ENCODE peak calls at places on chromosomes 13 and 19, in four cellular contexts. T is ascending aorta, V is neuronal stem cell, J is HCT116. S is an unnamed sample.
A peak's percentile ranks its signal among the peaks of the same experiment; 100 is the strongest.

GRCh38 chr13:113124211-113125025 is 1.8 kb downstream of the F10 start:
- DNase-seq in T (peak; percentile 57), V (no peak), J (no peak), S (no peak)

GRCh38 chr13:88153353-88153752 is 482.2 kb downstream of the SLITRK5 start:
- DNase-seq in T (no peak), V (no peak), J (no peak), S (no peak)

GRCh38 chr13:111031531-111031961 is 83.6 kb upstream of the ARHGEF7 start:
- DNase-seq in T (no peak), V (no peak), J (no peak), S (no peak)

GRCh38 chr19:36688058-36688457 is 646 bp downstream of the ZNF567 start:
- DNase-seq in T (no peak), V (no peak), J (no peak), S (no peak)

GRCh38 chr13:23865065-23865464 is 24.1 kb downstream of the MIPEP start:
- DNase-seq in T (no peak), V (no peak), J (no peak), S (no peak)

GRCh38 chr13:24626449-24626848 is 53.8 kb upstream of the ATP12A start:
- DNase-seq in T (no peak), V (no peak), J (no peak), S (no peak)

GRCh38 chr13:46544811-46545210 is 8.2 kb upstream of the LRCH1 start:
- DNase-seq in T (no peak), V (no peak), J (no peak), S (no peak)

GRCh38 chr13:109568273-109568900 is 218.0 kb downstream of the IRS2 start:
- DNase-seq in T (no peak), V (no peak), J (no peak), S (no peak)

GRCh38 chr13:107811233-107811632 is 404.1 kb downstream of the LIG4 start:
- DNase-seq in T (no peak), V (no peak), J (no peak), S (no peak)

DNA sequence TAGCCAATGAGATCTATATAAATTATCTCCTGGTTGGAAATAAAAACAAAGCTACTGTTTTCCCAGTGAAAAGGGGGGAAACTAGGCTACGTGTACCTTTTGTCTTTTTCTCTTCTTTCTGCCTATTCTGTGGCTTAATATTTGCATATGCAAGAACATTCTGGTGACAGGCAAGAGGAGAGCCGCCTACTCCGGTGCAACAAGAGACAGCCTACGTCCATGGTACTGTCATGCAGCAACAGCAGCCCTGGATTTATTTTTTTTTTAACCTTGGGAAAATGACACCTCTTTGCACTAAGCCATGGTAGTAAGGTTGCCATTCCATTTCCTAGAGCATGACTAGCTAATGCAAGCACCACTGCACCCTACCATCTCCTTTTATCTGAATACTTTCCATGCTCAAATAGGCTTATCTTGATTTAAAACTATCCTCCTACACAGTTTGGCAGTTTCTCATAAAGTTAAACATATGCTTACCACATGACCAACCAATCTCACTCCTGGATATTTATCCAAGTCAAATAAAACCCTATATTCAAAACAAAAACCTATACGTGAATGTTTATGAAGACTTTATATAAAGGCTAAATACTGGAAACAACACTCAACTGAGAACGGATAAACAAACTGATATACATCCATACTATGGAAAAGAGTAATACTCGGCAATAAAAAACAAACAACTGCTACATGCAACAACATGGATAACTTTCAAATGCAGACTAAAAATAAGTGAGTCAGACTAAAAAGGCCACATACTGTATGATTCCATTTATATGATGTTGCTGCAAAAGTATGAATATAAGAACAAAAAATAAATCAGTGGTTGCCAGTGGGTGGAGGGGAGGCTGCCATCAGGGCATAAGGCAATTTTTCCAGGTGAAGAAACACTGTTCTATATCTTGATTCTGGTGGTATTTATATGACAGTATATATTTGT is 17.3 kb downstream of the NUFIP1 start:
- DNase-seq in T (no peak), V (no peak), J (no peak), S (peak; percentile 24)
- H3K4me3 ChIP-seq in T (no peak overlapping the region), V (no peak overlapping the region), J (no peak overlapping the region), S (no peak overlapping the region)

DNA sequence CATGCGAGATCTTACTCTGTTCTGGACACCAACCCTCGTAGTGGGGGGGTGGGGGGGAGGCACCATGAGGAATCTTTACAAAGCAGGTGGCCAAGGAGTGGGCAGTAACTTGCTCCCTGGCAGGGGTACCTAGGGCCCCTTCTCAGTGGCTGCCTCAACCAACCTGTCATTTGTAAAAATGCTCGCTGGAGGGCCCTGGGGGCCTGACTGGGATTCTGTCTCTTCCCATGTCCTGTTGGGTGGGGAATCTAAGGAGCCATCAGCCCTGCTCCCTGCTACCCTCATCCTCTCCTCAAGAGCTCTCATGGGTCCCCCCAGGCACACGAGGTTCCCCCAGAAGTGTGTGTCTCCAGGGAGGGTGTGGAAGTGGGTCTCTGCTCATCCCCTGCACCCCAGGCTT is 1.5 kb downstream of the KCNN1 start:
- DNase-seq in T (no peak), V (no peak), J (no peak), S (no peak)
- H3K4me1 ChIP-seq in T (no peaks in the 10 kb centered on the region), V (peaks cover 13% of the 10 kb centered on the region), J (peaks cover 10% of the 10 kb centered on the region), S (no peaks in the 10 kb centered on the region)

GRCh38 chr13:96898212-96898611 is 96.1 kb downstream of the OXGR1 start:
- DNase-seq in T (peak; percentile 65), V (no peak), J (no peak), S (no peak)

GRCh38 chr13:96898855-96899254 is 95.4 kb downstream of the OXGR1 start:
- DNase-seq in T (no peak), V (peak; percentile 14), J (no peak), S (no peak)

GRCh38 chr13:96899946-96900345 is 94.3 kb downstream of the OXGR1 start:
- DNase-seq in T (no peak), V (no peak), J (no peak), S (no peak)

GRCh38 chr13:96903085-96903484 is 91.2 kb downstream of the OXGR1 start:
- DNase-seq in T (no peak), V (no peak), J (no peak), S (no peak)

GRCh38 chr13:96900992-96901391 is 93.3 kb downstream of the OXGR1 start:
- DNase-seq in T (no peak), V (no peak), J (no peak), S (no peak)
- H3K27me3 ChIP-seq in T (peaks cover 3% of the 10 kb centered on the region), V (no peaks in the 10 kb centered on the region), J (peaks cover 26% of the 10 kb centered on the region), S (no peaks in the 10 kb centered on the region)

GRCh38 chr19:39246951-39247669 is 1.5 kb downstream of the IFNL4 start:
- DNase-seq in T (no peak), V (no peak), J (no peak), S (no peak)
- H3K4me3 ChIP-seq in T (peak overlapping the region; percentile 7), V (no peak overlapping the region), J (no peak overlapping the region), S (no peak overlapping the region)

GRCh38 chr19:2330632-2331284 is 2.3 kb downstream of the SPPL2B start:
- DNase-seq in T (no peak), V (no peak), J (no peak), S (no peak)
- H3K4me1 ChIP-seq in T (peaks cover 34% of the 10 kb centered on the region), V (peaks cover 17% of the 10 kb centered on the region), J (peaks cover 28% of the 10 kb centered on the region), S (peaks cover 11% of the 10 kb centered on the region)

GRCh38 chr19:5495792-5496191 is 40.6 kb downstream of the ZNRF4 start:
- DNase-seq in T (no peak), V (no peak), J (no peak), S (no peak)

GRCh38 chr19:5498817-5499535 is 43.8 kb downstream of the ZNRF4 start:
- DNase-seq in T (no peak), V (peak; percentile 89), J (no peak), S (no peak)

GRCh38 chr19:5492813-5493409 is 37.7 kb downstream of the ZNRF4 start:
- DNase-seq in T (no peak), V (peak; percentile 95), J (no peak), S (no peak)

GRCh38 chr19:5494780-5495179 is 39.6 kb downstream of the ZNRF4 start:
- DNase-seq in T (no peak), V (no peak), J (no peak), S (no peak)

GRCh38 chr19:5497297-5497696 is 42.1 kb downstream of the ZNRF4 start:
- DNase-seq in T (no peak), V (no peak), J (no peak), S (no peak)
- H3K27me3 ChIP-seq in T (no peaks in the 10 kb centered on the region), V (peaks cover 2% of the 10 kb centered on the region), J (no peaks in the 10 kb centered on the region), S (no peaks in the 10 kb centered on the region)

GRCh38 chr19:50722248-50723013 is 733 bp upstream of the CLEC11A start:
- DNase-seq in T (no peak), V (no peak), J (no peak), S (no peak)

GRCh38 chr19:50724522-50725217 is 1.5 kb downstream of the CLEC11A start:
- DNase-seq in T (peak; percentile 96), V (peak; percentile 100), J (peak; percentile 99), S (peak; percentile 96)

GRCh38 chr19:50721441-50722137 is 1.6 kb upstream of the CLEC11A start:
- DNase-seq in T (no peak), V (no peak), J (no peak), S (no peak)

GRCh38 chr19:50723735-50724521 is 764 bp downstream of the CLEC11A start:
- DNase-seq in T (no peak), V (no peak), J (no peak), S (no peak)

GRCh38 chr19:50723069-50723468 is at the start of gene CLEC11A:
- DNase-seq in T (no peak), V (no peak), J (no peak), S (no peak)
- H3K4me3 ChIP-seq in T (peak within 1 kb of the TSS; percentile 51), V (peak within 1 kb of the TSS; percentile 88), J (peak within 1 kb of the TSS; percentile 50), S (peak within 1 kb of the TSS; percentile 53)